ENCODE peak calls at places on chromosomes 2 and 18, in ten cellular contexts. J is psoas muscle; S is left lung; T is activated CD8-positive, alpha-beta memory T cell treated with anti-CD3 and anti-CD28 coated beads, Interleukin-2, amount 10 ng/mL, durations not matched to agents 7 days and 5 days; R is aorta; H is activated T-cell treated with anti-CD3 and anti-CD28 coated beads, Interleukin-2, amount 50 U/mL, for 72 hours; K is upper lobe of left lung; G is right cardiac atrium; N is T-helper 17 cell; C is effector memory CD8-positive, alpha-beta T cell. W is an unnamed sample.

GRCh38 chr2:182115258-182115657 is 129.6 kb downstream of the PPP1R1C start:
- ATAC-seq in J (no peak), S (no peak), T (no peak), R (no peak), H (no peak), K (no peak), G (no peak), N (no peak), C (no peak), W (peak; percentile 10)

GRCh38 chr2:56117764-56118163 is 66.0 kb upstream of the CCDC85A start:
- ATAC-seq in J (no peak), S (no peak), T (no peak), R (no peak), H (no peak), K (no peak), G (no peak), N (no peak), C (no peak), W (no peak)

GRCh38 chr18:3599861-3600260 is 149.9 kb downstream of the TGIF1 start:
- ATAC-seq in J (no peak), S (no peak), T (no peak), R (no peak), H (no peak), K (no peak), G (no peak), N (no peak), C (no peak), W (no peak)

GRCh38 chr2:135637456-135638087 is 104.1 kb upstream of the UBXN4 start:
- ATAC-seq in J (no peak), S (no peak), T (peak; percentile 33), R (no peak), H (peak; percentile 91), K (no peak), G (no peak), N (no peak), C (no peak), W (no peak)

GRCh38 chr2:47070155-47070919 is 84.8 kb downstream of the STPG4 start:
- ATAC-seq in J (peak; percentile 3), S (no peak), T (no peak), R (no peak), H (no peak), K (no peak), G (no peak), N (no peak), C (no peak), W (no peak)

GRCh38 chr2:154995332-154995731 is 296.8 kb downstream of the KCNJ3 start:
- ATAC-seq in J (no peak), S (no peak), T (no peak), R (no peak), H (no peak), K (no peak), G (no peak), N (no peak), C (no peak), W (no peak)

GRCh38 chr2:72273384-72273783 is 125.7 kb upstream of the CYP26B1 start:
- ATAC-seq in J (no peak), S (no peak), T (no peak), R (no peak), H (no peak), K (no peak), G (no peak), N (no peak), C (no peak), W (no peak)

GRCh38 chr2:221958224-221958623 is 340.6 kb downstream of the PAX3 start:
- ATAC-seq in J (no peak), S (no peak), T (no peak), R (no peak), H (no peak), K (no peak), G (no peak), N (no peak), C (no peak), W (no peak)

GRCh38 chr2:17644997-17645715 is 104.7 kb downstream of the VSNL1 start:
- ATAC-seq in J (no peak), S (no peak), T (no peak), R (no peak), H (no peak), K (no peak), G (no peak), N (no peak), C (no peak), W (peak; percentile 58)